ENCODE peak calls at places on chromosome 12, in seven cellular contexts. M is HCT116, B is K562, T is SK-N-SH, R is HepG2, S is GM12878, O is H1. Z is an unnamed sample.
A peak's percentile ranks its signal among the peaks of the same experiment; 100 is the strongest.

GRCh38 chr12:77120156-77120555 is 54.8 kb upstream of the E2F7 start:
- DNase-seq in M (peak; percentile 24), S (no peak), R (no peak), T (no peak), B (no peak), O (no peak), Z (no peak)

GRCh38 chr12:24851816-24852337 is 97.0 kb downstream of the BCAT1 start:
- DNase-seq in M (no peak), O (no peak), B (no peak), S (no peak), T (no peak), R (no peak), Z (no peak)

GRCh38 chr12:13167226-13167625 is 29.3 kb upstream of the EMP1 start:
- DNase-seq in T (no peak), O (peak; percentile 14), S (no peak), R (no peak), B (no peak), M (no peak), Z (no peak)

GRCh38 chr12:4353785-4354208 is 25.7 kb downstream of the FGF23 start:
- DNase-seq in B (no peak), O (no peak), T (peak; percentile 46), M (no peak), R (no peak), S (no peak), Z (peak; percentile 10)

GRCh38 chr12:43306066-43306465 is 245.9 kb downstream of the ADAMTS20 start:
- DNase-seq in R (no peak), M (no peak), O (no peak), T (no peak), B (no peak), S (no peak), Z (no peak)

GRCh38 chr12:8572507-8572906 is 31.8 kb upstream of the CLEC4E start:
- DNase-seq in O (no peak), M (no peak), S (no peak), T (no peak), B (no peak), R (no peak), Z (no peak)

GRCh38 chr12:57811028-57811755 is 7.3 kb downstream of the AVIL start:
- DNase-seq in B (no peak), M (no peak), S (no peak), R (no peak), O (no peak), T (no peak), Z (no peak)

GRCh38 chr12:26845057-26845666 is 12.2 kb upstream of the ITPR2 start:
- DNase-seq in M (peak; percentile 44), O (peak; percentile 76), T (peak; percentile 50), B (no peak), S (no peak), R (peak; percentile 51), Z (peak; percentile 70)

GRCh38 chr12:6367969-6368892 is 7.1 kb downstream of the SCNN1A start:
- DNase-seq in M (no peak), R (no peak), O (no peak), T (no peak), B (no peak), S (no peak), Z (peak; percentile 58)

GRCh38 chr12:15982471-15982870 is 71.3 kb downstream of the DERA start:
- DNase-seq in T (peak; percentile 44), S (no peak), R (no peak), M (no peak), O (no peak), B (no peak), Z (peak; percentile 32)

GRCh38 chr12:30989754-30990153 is 63.2 kb downstream of the TSPAN11 start:
- DNase-seq in T (peak; percentile 67), O (peak; percentile 76), R (peak; percentile 39), B (peak; percentile 26), S (no peak), M (no peak), Z (no peak)

GRCh38 chr12:5954661-5955060 is 9.6 kb upstream of the ANO2 start:
- DNase-seq in M (no peak), R (no peak), T (no peak), S (no peak), B (no peak), O (no peak), Z (no peak)

GRCh38 chr12:102459314-102459713 is 21.0 kb downstream of the IGF1 start:
- DNase-seq in R (no peak), T (no peak), B (no peak), S (no peak), M (no peak), O (no peak), Z (no peak)

GRCh38 chr12:124861492-124861891 is 2.2 kb downstream of the SCARB1 start:
- DNase-seq in O (no peak), R (no peak), M (peak; percentile 53), T (no peak), B (peak; percentile 56), S (peak; percentile 39), Z (peak; percentile 67)

GRCh38 chr12:44000309-44000952 is 164.6 kb downstream of the TMEM117 start:
- DNase-seq in R (peak; percentile 81), O (peak; percentile 58), B (peak; percentile 27), T (peak; percentile 11), S (no peak), M (peak; percentile 60), Z (peak; percentile 16)

GRCh38 chr12:31324116-31324844 is 1.7 kb downstream of the SINHCAF start:
- DNase-seq in T (peak; percentile 79), R (peak; percentile 78), O (peak; percentile 70), B (peak; percentile 42), M (peak; percentile 63), S (no peak), Z (peak; percentile 92)

GRCh38 chr12:91805031-91805430 is 340.6 kb downstream of the BTG1 start:
- DNase-seq in O (no peak), S (no peak), M (no peak), R (no peak), B (no peak), T (no peak), Z (no peak)

GRCh38 chr12:91810077-91810476 is 335.6 kb downstream of the BTG1 start:
- DNase-seq in R (no peak), B (no peak), M (no peak), S (no peak), T (no peak), O (no peak), Z (no peak)

GRCh38 chr12:91810531-91810930 is 335.1 kb downstream of the BTG1 start:
- DNase-seq in T (no peak), B (no peak), R (no peak), O (no peak), M (no peak), S (no peak), Z (no peak)

GRCh38 chr12:91801048-91801447 is 344.6 kb downstream of the BTG1 start:
- DNase-seq in T (no peak), M (no peak), B (no peak), O (no peak), S (no peak), R (no peak), Z (no peak)

DNA sequence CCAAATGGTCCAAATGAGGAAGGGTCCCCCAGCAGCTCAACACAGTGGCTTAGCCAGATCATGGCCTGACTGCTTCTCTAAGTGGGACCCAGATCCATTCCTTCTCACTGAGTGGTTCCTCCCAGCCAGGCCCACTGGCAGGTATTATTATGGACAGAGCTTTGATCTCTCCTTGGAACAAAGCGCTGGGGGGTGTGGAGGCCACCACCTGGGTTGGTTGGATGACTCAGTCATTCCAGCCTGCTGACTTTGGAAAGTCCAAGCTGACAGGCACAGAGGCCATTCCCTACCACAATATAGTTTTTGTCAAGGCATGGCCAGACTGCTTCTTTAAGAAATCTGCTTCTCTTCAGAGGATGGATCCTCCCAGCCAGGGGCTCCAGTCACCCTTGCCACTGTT is 341.1 kb downstream of the BTG1 start:
- DNase-seq in M (peak; percentile 81), T (no peak), S (no peak), O (no peak), B (no peak), R (no peak), Z (no peak)
- TF ChIP-seq JUND in M (peak; percentile 93), T (no peak), S (no peak), O (no peak), B (no peak), R (no peak), Z (no peak)

GRCh38 chr12:64189530-64189929 is 32.6 kb downstream of the KICS2 start:
- DNase-seq in B (no peak), R (no peak), T (no peak), O (no peak), M (no peak), S (no peak), Z (no peak)

GRCh38 chr12:64187794-64188193 is 34.3 kb downstream of the KICS2 start:
- DNase-seq in T (no peak), O (no peak), S (no peak), R (no peak), B (no peak), M (no peak), Z (no peak)

GRCh38 chr12:64186789-64187188 is 35.3 kb downstream of the KICS2 start:
- DNase-seq in B (no peak), O (no peak), R (no peak), T (no peak), S (no peak), M (no peak), Z (no peak)

GRCh38 chr12:64190140-64190539 is 32.0 kb downstream of the KICS2 start:
- DNase-seq in S (no peak), M (no peak), O (no peak), B (no peak), R (no peak), T (no peak), Z (no peak)

GRCh38 chr12:64187370-64187769 is 34.7 kb downstream of the KICS2 start:
- DNase-seq in B (no peak), O (no peak), S (no peak), M (no peak), T (no peak), R (no peak), Z (no peak)
- TF ChIP-seq JUND in B (no peak), O (no peak), S (no peak), M (no peak), T (peak; percentile 57), R (no peak), Z (no peak)

GRCh38 chr12:90543393-90543792 is 411.6 kb downstream of the CCER1 start:
- DNase-seq in R (no peak), M (no peak), S (no peak), B (no peak), O (no peak), T (no peak), Z (no peak)
- TF ChIP-seq JUND in R (no peak), M (no peak), S (no peak), B (no peak), O (no peak), T (no peak), Z (no peak)

GRCh38 chr12:116202940-116203339 is 74.6 kb downstream of the MED13L start:
- DNase-seq in R (no peak), M (no peak), T (no peak), O (no peak), B (no peak), S (no peak), Z (peak; percentile 48)
- TF ChIP-seq JUND in R (no peak), M (no peak), T (no peak), O (no peak), B (no peak), S (no peak), Z (no peak)

GRCh38 chr12:49059063-49059384 is 1.6 kb downstream of the KMT2D start:
- DNase-seq in R (no peak), B (peak; percentile 16), O (no peak), S (no peak), T (peak; percentile 36), M (no peak), Z (peak; percentile 35)
- TF ChIP-seq JUND in R (no peak), B (no peak), O (no peak), S (no peak), T (no peak), M (no peak), Z (no peak)